ENCODE peak calls at places on chromosomes 3 and 15, in five cellular contexts. One of them, this sample, is unnamed.

GRCh38 chr15:34753236-34753894 is 1.4 kb downstream of the GJD2 start:
- DNase-seq in posterior cingulate gyrus: no peak
- DNase-seq in astrocyte: peak; percentile 36
- DNase-seq in stimulated activated CD8-positive, alpha-beta memory T cell treated with anti-CD3 and anti-CD28 coated beads, Interleukin-7, amount 100 ng/mL, for 1 hour: no peak
- DNase-seq in endodermal cell: peak; percentile 93
- DNase-seq in this sample: no peak

GRCh38 chr3:119990888-119991287 is 103.4 kb downstream of the GSK3B start:
- DNase-seq in posterior cingulate gyrus: no peak
- DNase-seq in astrocyte: peak; percentile 56
- DNase-seq in stimulated activated CD8-positive, alpha-beta memory T cell treated with anti-CD3 and anti-CD28 coated beads, Interleukin-7, amount 100 ng/mL, for 1 hour: no peak
- DNase-seq in endodermal cell: no peak
- DNase-seq in this sample: no peak

GRCh38 chr3:74353039-74353438 is 261.4 kb downstream of the CNTN3 start:
- DNase-seq in posterior cingulate gyrus: no peak
- DNase-seq in astrocyte: no peak
- DNase-seq in stimulated activated CD8-positive, alpha-beta memory T cell treated with anti-CD3 and anti-CD28 coated beads, Interleukin-7, amount 100 ng/mL, for 1 hour: no peak
- DNase-seq in endodermal cell: peak; percentile 58
- DNase-seq in this sample: no peak

GRCh38 chr3:145951431-145951830 is 209.6 kb downstream of the PLOD2 start:
- DNase-seq in posterior cingulate gyrus: no peak
- DNase-seq in astrocyte: peak; percentile 82
- DNase-seq in stimulated activated CD8-positive, alpha-beta memory T cell treated with anti-CD3 and anti-CD28 coated beads, Interleukin-7, amount 100 ng/mL, for 1 hour: no peak
- DNase-seq in endodermal cell: no peak
- DNase-seq in this sample: no peak

GRCh38 chr15:97976129-97976528 is 15.6 kb downstream of the ARRDC4 start:
- DNase-seq in posterior cingulate gyrus: no peak
- DNase-seq in astrocyte: no peak
- DNase-seq in stimulated activated CD8-positive, alpha-beta memory T cell treated with anti-CD3 and anti-CD28 coated beads, Interleukin-7, amount 100 ng/mL, for 1 hour: no peak
- DNase-seq in endodermal cell: no peak
- DNase-seq in this sample: no peak

GRCh38 chr3:126056681-126057546 is 27.0 kb downstream of the SLC41A3 start:
- DNase-seq in posterior cingulate gyrus: no peak
- DNase-seq in astrocyte: peak; percentile 35
- DNase-seq in stimulated activated CD8-positive, alpha-beta memory T cell treated with anti-CD3 and anti-CD28 coated beads, Interleukin-7, amount 100 ng/mL, for 1 hour: no peak
- DNase-seq in endodermal cell: no peak
- DNase-seq in this sample: no peak

GRCh38 chr3:12222765-12223485 is 64.2 kb upstream of the TIMP4 start:
- DNase-seq in posterior cingulate gyrus: no peak
- DNase-seq in astrocyte: peak; percentile 72
- DNase-seq in stimulated activated CD8-positive, alpha-beta memory T cell treated with anti-CD3 and anti-CD28 coated beads, Interleukin-7, amount 100 ng/mL, for 1 hour: no peak
- DNase-seq in endodermal cell: no peak
- DNase-seq in this sample: no peak

GRCh38 chr15:89679221-89679620 is at the start of gene PLIN1:
- DNase-seq in posterior cingulate gyrus: no peak
- DNase-seq in astrocyte: no peak
- DNase-seq in stimulated activated CD8-positive, alpha-beta memory T cell treated with anti-CD3 and anti-CD28 coated beads, Interleukin-7, amount 100 ng/mL, for 1 hour: no peak
- DNase-seq in endodermal cell: no peak
- DNase-seq in this sample: no peak

GRCh38 chr3:52277972-52278509 is 408 bp downstream of the WDR82 start:
- DNase-seq in posterior cingulate gyrus: peak; percentile 58
- DNase-seq in astrocyte: no peak
- DNase-seq in stimulated activated CD8-positive, alpha-beta memory T cell treated with anti-CD3 and anti-CD28 coated beads, Interleukin-7, amount 100 ng/mL, for 1 hour: no peak
- DNase-seq in endodermal cell: peak; percentile 85
- DNase-seq in this sample: no peak

GRCh38 chr15:56760186-56760585 is 26.9 kb upstream of the ZNF280D start:
- DNase-seq in posterior cingulate gyrus: no peak
- DNase-seq in astrocyte: peak; percentile 48
- DNase-seq in stimulated activated CD8-positive, alpha-beta memory T cell treated with anti-CD3 and anti-CD28 coated beads, Interleukin-7, amount 100 ng/mL, for 1 hour: no peak
- DNase-seq in endodermal cell: no peak
- DNase-seq in this sample: no peak

GRCh38 chr3:113227146-113227545 is 15.8 kb downstream of the BOC start:
- DNase-seq in posterior cingulate gyrus: no peak
- DNase-seq in astrocyte: no peak
- DNase-seq in stimulated activated CD8-positive, alpha-beta memory T cell treated with anti-CD3 and anti-CD28 coated beads, Interleukin-7, amount 100 ng/mL, for 1 hour: no peak
- DNase-seq in endodermal cell: no peak
- DNase-seq in this sample: no peak

GRCh38 chr15:49558924-49559323 is 61.7 kb downstream of the FAM227B start:
- DNase-seq in posterior cingulate gyrus: no peak
- DNase-seq in astrocyte: no peak
- DNase-seq in stimulated activated CD8-positive, alpha-beta memory T cell treated with anti-CD3 and anti-CD28 coated beads, Interleukin-7, amount 100 ng/mL, for 1 hour: no peak
- DNase-seq in endodermal cell: no peak
- DNase-seq in this sample: no peak

GRCh38 chr15:25345943-25346342 is 92.9 kb downstream of the UBE3A start:
- DNase-seq in posterior cingulate gyrus: peak; percentile 69
- DNase-seq in astrocyte: peak; percentile 53
- DNase-seq in stimulated activated CD8-positive, alpha-beta memory T cell treated with anti-CD3 and anti-CD28 coated beads, Interleukin-7, amount 100 ng/mL, for 1 hour: no peak
- DNase-seq in endodermal cell: peak; percentile 75
- DNase-seq in this sample: no peak

GRCh38 chr15:51602484-51602883 is 20.1 kb downstream of the DMXL2 start:
- DNase-seq in posterior cingulate gyrus: no peak
- DNase-seq in astrocyte: no peak
- DNase-seq in stimulated activated CD8-positive, alpha-beta memory T cell treated with anti-CD3 and anti-CD28 coated beads, Interleukin-7, amount 100 ng/mL, for 1 hour: no peak
- DNase-seq in endodermal cell: no peak
- DNase-seq in this sample: no peak

GRCh38 chr15:35548435-35548834 is 2.5 kb upstream of the DPH6 start:
- DNase-seq in posterior cingulate gyrus: no peak
- DNase-seq in astrocyte: peak; percentile 4
- DNase-seq in stimulated activated CD8-positive, alpha-beta memory T cell treated with anti-CD3 and anti-CD28 coated beads, Interleukin-7, amount 100 ng/mL, for 1 hour: no peak
- DNase-seq in endodermal cell: peak; percentile 63
- DNase-seq in this sample: no peak

GRCh38 chr3:30227571-30228301 is 378.7 kb upstream of the TGFBR2 start:
- DNase-seq in posterior cingulate gyrus: no peak
- DNase-seq in astrocyte: peak; percentile 97
- DNase-seq in stimulated activated CD8-positive, alpha-beta memory T cell treated with anti-CD3 and anti-CD28 coated beads, Interleukin-7, amount 100 ng/mL, for 1 hour: no peak
- DNase-seq in endodermal cell: no peak
- DNase-seq in this sample: no peak

GRCh38 chr3:48470286-48470685 is 23.7 kb downstream of the ATRIP start:
- DNase-seq in posterior cingulate gyrus: no peak
- DNase-seq in astrocyte: no peak
- DNase-seq in stimulated activated CD8-positive, alpha-beta memory T cell treated with anti-CD3 and anti-CD28 coated beads, Interleukin-7, amount 100 ng/mL, for 1 hour: no peak
- DNase-seq in endodermal cell: peak; percentile 41
- DNase-seq in this sample: no peak

GRCh38 chr3:134201201-134202130 is 49.2 kb downstream of the RYK start:
- DNase-seq in posterior cingulate gyrus: no peak
- DNase-seq in astrocyte: peak; percentile 95
- DNase-seq in stimulated activated CD8-positive, alpha-beta memory T cell treated with anti-CD3 and anti-CD28 coated beads, Interleukin-7, amount 100 ng/mL, for 1 hour: no peak
- DNase-seq in endodermal cell: no peak
- DNase-seq in this sample: no peak

GRCh38 chr15:35705030-35705884 is 159.3 kb upstream of the DPH6 start:
- DNase-seq in posterior cingulate gyrus: no peak
- DNase-seq in astrocyte: no peak
- DNase-seq in stimulated activated CD8-positive, alpha-beta memory T cell treated with anti-CD3 and anti-CD28 coated beads, Interleukin-7, amount 100 ng/mL, for 1 hour: no peak
- DNase-seq in endodermal cell: no peak
- DNase-seq in this sample: no peak

GRCh38 chr15:48645558-48646330 is at the start of gene FBN1:
- DNase-seq in posterior cingulate gyrus: peak; percentile 74
- DNase-seq in astrocyte: peak; percentile 88
- DNase-seq in stimulated activated CD8-positive, alpha-beta memory T cell treated with anti-CD3 and anti-CD28 coated beads, Interleukin-7, amount 100 ng/mL, for 1 hour: no peak
- DNase-seq in endodermal cell: peak; percentile 90
- DNase-seq in this sample: no peak

GRCh38 chr3:68972358-68972979 is 40.1 kb upstream of the TAFA4 start:
- DNase-seq in posterior cingulate gyrus: peak; percentile 68
- DNase-seq in astrocyte: peak; percentile 23
- DNase-seq in stimulated activated CD8-positive, alpha-beta memory T cell treated with anti-CD3 and anti-CD28 coated beads, Interleukin-7, amount 100 ng/mL, for 1 hour: peak; percentile 10
- DNase-seq in endodermal cell: peak; percentile 95
- DNase-seq in this sample: peak; percentile 10